ENCODE peak calls at places on chromosome 19, in eight cellular contexts. One of them, this sample, is unnamed.

GRCh38 chr19:10086904-10087256 is 763 bp downstream of the SHFL start:
- DNase-seq in PC-9: no peak
- DNase-seq in tibial nerve: no peak
- DNase-seq in CD8-positive, alpha-beta T cell: peak
- DNase-seq in upper lobe of right lung: no peak
- DNase-seq in brain microvascular endothelial cell: no peak
- DNase-seq in left ventricle myocardium inferior: no peak
- DNase-seq in K562: peak
- DNase-seq in this sample: no peak

GRCh38 chr19:38526430-38526829 is 91.3 kb downstream of the MAP4K1 start:
- DNase-seq in PC-9: no peak
- DNase-seq in tibial nerve: no peak
- DNase-seq in CD8-positive, alpha-beta T cell: no peak
- DNase-seq in upper lobe of right lung: no peak
- DNase-seq in brain microvascular endothelial cell: no peak
- DNase-seq in left ventricle myocardium inferior: no peak
- DNase-seq in K562: no peak
- DNase-seq in this sample: no peak

GRCh38 chr19:33432408-33433170 is 59.1 kb downstream of the CEBPG start:
- DNase-seq in PC-9: no peak
- DNase-seq in tibial nerve: no peak
- DNase-seq in CD8-positive, alpha-beta T cell: no peak
- DNase-seq in upper lobe of right lung: peak
- DNase-seq in brain microvascular endothelial cell: no peak
- DNase-seq in left ventricle myocardium inferior: no peak
- DNase-seq in K562: no peak
- DNase-seq in this sample: no peak

GRCh38 chr19:29372921-29373797 is 152.6 kb upstream of the VSTM2B start:
- DNase-seq in PC-9: no peak
- DNase-seq in tibial nerve: no peak
- DNase-seq in CD8-positive, alpha-beta T cell: no peak
- DNase-seq in upper lobe of right lung: no peak
- DNase-seq in brain microvascular endothelial cell: no peak
- DNase-seq in left ventricle myocardium inferior: no peak
- DNase-seq in K562: no peak
- DNase-seq in this sample: no peak

GRCh38 chr19:32196690-32197420 is 148.6 kb upstream of the ZNF507 start:
- DNase-seq in PC-9: no peak
- DNase-seq in tibial nerve: no peak
- DNase-seq in CD8-positive, alpha-beta T cell: no peak
- DNase-seq in upper lobe of right lung: no peak
- DNase-seq in brain microvascular endothelial cell: no peak
- DNase-seq in left ventricle myocardium inferior: no peak
- DNase-seq in K562: no peak
- DNase-seq in this sample: no peak

GRCh38 chr19:29510701-29511265 is 15.0 kb upstream of the VSTM2B start:
- DNase-seq in PC-9: no peak
- DNase-seq in tibial nerve: no peak
- DNase-seq in CD8-positive, alpha-beta T cell: no peak
- DNase-seq in upper lobe of right lung: peak
- DNase-seq in brain microvascular endothelial cell: no peak
- DNase-seq in left ventricle myocardium inferior: no peak
- DNase-seq in K562: no peak
- DNase-seq in this sample: peak

GRCh38 chr19:14116525-14116917 is 1.0 kb downstream of the PRKACA start:
- DNase-seq in PC-9: no peak
- DNase-seq in tibial nerve: no peak
- DNase-seq in CD8-positive, alpha-beta T cell: no peak
- DNase-seq in upper lobe of right lung: no peak
- DNase-seq in brain microvascular endothelial cell: no peak
- DNase-seq in left ventricle myocardium inferior: no peak
- DNase-seq in K562: no peak
- DNase-seq in this sample: no peak

GRCh38 chr19:19399733-19400438 is 5.6 kb upstream of the GATAD2A start:
- DNase-seq in PC-9: no peak
- DNase-seq in tibial nerve: no peak
- DNase-seq in CD8-positive, alpha-beta T cell: no peak
- DNase-seq in upper lobe of right lung: no peak
- DNase-seq in brain microvascular endothelial cell: peak
- DNase-seq in left ventricle myocardium inferior: no peak
- DNase-seq in K562: no peak
- DNase-seq in this sample: no peak

GRCh38 chr19:11375143-11375948 is 880 bp downstream of the SWSAP1 start:
- DNase-seq in PC-9: peak
- DNase-seq in tibial nerve: no peak
- DNase-seq in CD8-positive, alpha-beta T cell: peak
- DNase-seq in upper lobe of right lung: peak
- DNase-seq in brain microvascular endothelial cell: no peak
- DNase-seq in left ventricle myocardium inferior: peak
- DNase-seq in K562: peak
- DNase-seq in this sample: peak

GRCh38 chr19:1026189-1027019 is at the start of gene CNN2:
- DNase-seq in PC-9: peak
- DNase-seq in tibial nerve: peak
- DNase-seq in CD8-positive, alpha-beta T cell: peak
- DNase-seq in upper lobe of right lung: peak
- DNase-seq in brain microvascular endothelial cell: peak
- DNase-seq in left ventricle myocardium inferior: peak
- DNase-seq in K562: peak
- DNase-seq in this sample: peak

GRCh38 chr19:3455393-3455955 is 24.9 kb downstream of the SMIM24 start:
- DNase-seq in PC-9: no peak
- DNase-seq in tibial nerve: no peak
- DNase-seq in CD8-positive, alpha-beta T cell: no peak
- DNase-seq in upper lobe of right lung: no peak
- DNase-seq in brain microvascular endothelial cell: no peak
- DNase-seq in left ventricle myocardium inferior: no peak
- DNase-seq in K562: no peak
- DNase-seq in this sample: no peak

GRCh38 chr19:40604647-40605200 is 3.6 kb downstream of the LTBP4 start:
- DNase-seq in PC-9: no peak
- DNase-seq in tibial nerve: no peak
- DNase-seq in CD8-positive, alpha-beta T cell: no peak
- DNase-seq in upper lobe of right lung: no peak
- DNase-seq in brain microvascular endothelial cell: no peak
- DNase-seq in left ventricle myocardium inferior: no peak
- DNase-seq in K562: peak
- DNase-seq in this sample: no peak

GRCh38 chr19:13478576-13478975 is 27.7 kb downstream of the CACNA1A start:
- DNase-seq in PC-9: no peak
- DNase-seq in tibial nerve: no peak
- DNase-seq in CD8-positive, alpha-beta T cell: no peak
- DNase-seq in upper lobe of right lung: no peak
- DNase-seq in brain microvascular endothelial cell: no peak
- DNase-seq in left ventricle myocardium inferior: no peak
- DNase-seq in K562: no peak
- DNase-seq in this sample: no peak

GRCh38 chr19:45601524-45602522 is at the start of gene GPR4:
- DNase-seq in PC-9: no peak
- DNase-seq in tibial nerve: no peak
- DNase-seq in CD8-positive, alpha-beta T cell: no peak
- DNase-seq in upper lobe of right lung: no peak
- DNase-seq in brain microvascular endothelial cell: no peak
- DNase-seq in left ventricle myocardium inferior: peak
- DNase-seq in K562: peak
- DNase-seq in this sample: peak
- H3K4me3 ChIP-seq in PC-9: no peak
- H3K4me3 ChIP-seq in tibial nerve: peak
- H3K4me3 ChIP-seq in CD8-positive, alpha-beta T cell: no peak
- H3K4me3 ChIP-seq in upper lobe of right lung: peak
- H3K4me3 ChIP-seq in brain microvascular endothelial cell: no peak
- H3K4me3 ChIP-seq in left ventricle myocardium inferior: peak
- H3K4me3 ChIP-seq in K562: no peak
- H3K4me3 ChIP-seq in this sample: peak

GRCh38 chr19:35118268-35119026 is 2.8 kb downstream of the FXYD3 start:
- DNase-seq in PC-9: peak
- DNase-seq in tibial nerve: no peak
- DNase-seq in CD8-positive, alpha-beta T cell: no peak
- DNase-seq in upper lobe of right lung: peak
- DNase-seq in brain microvascular endothelial cell: no peak
- DNase-seq in left ventricle myocardium inferior: no peak
- DNase-seq in K562: no peak
- DNase-seq in this sample: no peak
- H3K27ac ChIP-seq in PC-9: peak
- H3K27ac ChIP-seq in tibial nerve: peak
- H3K27ac ChIP-seq in CD8-positive, alpha-beta T cell: no peak
- H3K27ac ChIP-seq in upper lobe of right lung: peak
- H3K27ac ChIP-seq in brain microvascular endothelial cell: no peak
- H3K27ac ChIP-seq in left ventricle myocardium inferior: peak
- H3K27ac ChIP-seq in K562: no peak
- H3K27ac ChIP-seq in this sample: no peak

GRCh38 chr19:15404097-15404779 is 14.6 kb downstream of the AKAP8L start:
- DNase-seq in PC-9: no peak
- DNase-seq in tibial nerve: no peak
- DNase-seq in CD8-positive, alpha-beta T cell: no peak
- DNase-seq in upper lobe of right lung: no peak
- DNase-seq in brain microvascular endothelial cell: no peak
- DNase-seq in left ventricle myocardium inferior: no peak
- DNase-seq in K562: no peak
- DNase-seq in this sample: no peak

GRCh38 chr19:15404780-15405211 is 14.0 kb downstream of the AKAP8L start:
- DNase-seq in PC-9: no peak
- DNase-seq in tibial nerve: no peak
- DNase-seq in CD8-positive, alpha-beta T cell: no peak
- DNase-seq in upper lobe of right lung: no peak
- DNase-seq in brain microvascular endothelial cell: no peak
- DNase-seq in left ventricle myocardium inferior: no peak
- DNase-seq in K562: no peak
- DNase-seq in this sample: no peak

GRCh38 chr19:15402411-15403150 is 16.2 kb downstream of the AKAP8L start:
- DNase-seq in PC-9: no peak
- DNase-seq in tibial nerve: no peak
- DNase-seq in CD8-positive, alpha-beta T cell: no peak
- DNase-seq in upper lobe of right lung: no peak
- DNase-seq in brain microvascular endothelial cell: no peak
- DNase-seq in left ventricle myocardium inferior: peak
- DNase-seq in K562: no peak
- DNase-seq in this sample: no peak

GRCh38 chr19:15401397-15401710 is 17.4 kb downstream of the AKAP8L start:
- DNase-seq in PC-9: no peak
- DNase-seq in tibial nerve: no peak
- DNase-seq in CD8-positive, alpha-beta T cell: no peak
- DNase-seq in upper lobe of right lung: no peak
- DNase-seq in brain microvascular endothelial cell: no peak
- DNase-seq in left ventricle myocardium inferior: no peak
- DNase-seq in K562: no peak
- DNase-seq in this sample: no peak

GRCh38 chr19:15403151-15403531 is 15.6 kb downstream of the AKAP8L start:
- DNase-seq in PC-9: no peak
- DNase-seq in tibial nerve: no peak
- DNase-seq in CD8-positive, alpha-beta T cell: no peak
- DNase-seq in upper lobe of right lung: no peak
- DNase-seq in brain microvascular endothelial cell: no peak
- DNase-seq in left ventricle myocardium inferior: no peak
- DNase-seq in K562: no peak
- DNase-seq in this sample: no peak
- H3K4me3 ChIP-seq in PC-9: no peak
- H3K4me3 ChIP-seq in tibial nerve: no peak
- H3K4me3 ChIP-seq in CD8-positive, alpha-beta T cell: no peak
- H3K4me3 ChIP-seq in upper lobe of right lung: no peak
- H3K4me3 ChIP-seq in brain microvascular endothelial cell: no peak
- H3K4me3 ChIP-seq in left ventricle myocardium inferior: peak
- H3K4me3 ChIP-seq in K562: no peak
- H3K4me3 ChIP-seq in this sample: no peak

DNA sequence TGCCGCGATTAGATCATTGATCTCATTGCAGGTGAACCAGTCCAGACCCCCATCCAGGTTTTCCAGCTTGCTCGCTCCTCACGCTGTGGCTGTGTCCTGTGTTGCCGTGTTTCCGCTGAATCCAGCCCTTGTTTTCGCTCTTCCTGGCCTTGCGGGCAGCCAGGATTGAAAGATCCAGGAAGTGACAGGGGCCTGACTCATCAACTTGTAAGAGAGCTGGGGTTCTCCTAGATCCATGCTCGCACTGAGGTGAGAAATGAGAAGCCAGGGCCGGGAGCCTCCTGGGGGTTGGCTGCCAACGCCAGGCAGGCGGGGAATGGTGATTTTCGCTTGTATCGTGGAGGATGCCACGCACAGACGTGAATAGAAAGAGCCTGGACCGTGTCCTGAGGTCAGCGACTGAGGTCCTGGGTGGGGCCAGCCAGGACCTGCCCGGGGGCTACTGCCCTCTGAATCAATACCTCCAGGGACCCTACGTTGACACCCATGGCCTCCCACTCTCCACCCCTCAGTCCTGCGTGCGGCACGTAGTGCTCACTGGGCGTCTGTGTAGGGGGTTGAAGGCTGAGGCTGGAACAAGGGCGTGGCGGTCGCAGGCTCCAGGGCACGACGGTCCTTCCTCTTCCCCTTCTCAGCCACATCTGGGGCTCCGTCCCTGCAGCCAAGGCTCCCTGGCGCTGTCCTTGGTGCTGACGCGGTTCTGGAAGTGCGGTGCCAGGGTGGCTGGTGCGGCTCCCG is 7.3 kb upstream of the PTPRH start:
- DNase-seq in PC-9: peak
- DNase-seq in tibial nerve: peak
- DNase-seq in CD8-positive, alpha-beta T cell: peak
- DNase-seq in upper lobe of right lung: peak
- DNase-seq in brain microvascular endothelial cell: peak
- DNase-seq in left ventricle myocardium inferior: peak
- DNase-seq in K562: peak
- DNase-seq in this sample: peak
- H3K27ac ChIP-seq in PC-9: peak
- H3K27ac ChIP-seq in tibial nerve: no peak
- H3K27ac ChIP-seq in CD8-positive, alpha-beta T cell: no peak
- H3K27ac ChIP-seq in upper lobe of right lung: no peak
- H3K27ac ChIP-seq in brain microvascular endothelial cell: peak
- H3K27ac ChIP-seq in left ventricle myocardium inferior: peak
- H3K27ac ChIP-seq in K562: peak
- H3K27ac ChIP-seq in this sample: peak